ENCODE peak calls at places on chromosomes 13 and 19, in seven cellular contexts. X is stomach; K is HCT116; G is CD4-positive, alpha-beta T cell; B is GM06990; D is epithelial cell of esophagus; J is fibroblast of lung. T is an unnamed sample.

GRCh38 chr19:50705422-50706019 is 14.1 kb downstream of the SHANK1 start:
- DNase-seq in B (no peak), X (no peak), G (no peak), D (peak; percentile 34), J (peak; percentile 54), K (peak; percentile 56), T (no peak)

GRCh38 chr19:15672580-15673175 is at the start of gene CYP4F12:
- DNase-seq in D (peak; percentile 39), G (peak; percentile 13), B (no peak), K (peak; percentile 49), J (peak; percentile 12), X (peak; percentile 84), T (no peak)

GRCh38 chr19:40464059-40465024 is 1.2 kb downstream of the BLVRB start:
- DNase-seq in G (peak; percentile 67), J (peak; percentile 87), B (no peak), K (peak; percentile 85), D (peak; percentile 94), X (peak; percentile 92), T (peak; percentile 84)

GRCh38 chr13:49217962-49218492 is 2.1 kb upstream of the MLNR start:
- DNase-seq in D (no peak), B (no peak), G (no peak), K (no peak), J (no peak), X (no peak), T (no peak)

GRCh38 chr19:15468675-15469512 is 4.5 kb upstream of the RASAL3 start:
- DNase-seq in K (no peak), B (no peak), G (no peak), X (no peak), J (no peak), D (no peak), T (no peak)

GRCh38 chr19:39052846-39053245 is 20.5 kb upstream of the FBXO27 start:
- DNase-seq in J (no peak), X (no peak), B (no peak), G (no peak), K (no peak), D (no peak), T (no peak)

GRCh38 chr13:44386932-44387556 is 13.4 kb downstream of the SERP2 start:
- DNase-seq in B (no peak), G (no peak), J (no peak), D (no peak), X (no peak), K (no peak), T (no peak)

GRCh38 chr13:49533011-49533410 is 37.3 kb downstream of the PHF11 start:
- DNase-seq in J (no peak), G (no peak), K (no peak), D (no peak), B (no peak), X (no peak), T (no peak)

GRCh38 chr19:2315818-2316353 is 7.9 kb upstream of the LINGO3 start:
- DNase-seq in J (peak; percentile 63), D (no peak), G (no peak), X (peak; percentile 65), K (no peak), B (no peak), T (peak; percentile 53)

GRCh38 chr19:16367269-16367683 is 42.6 kb downstream of the KLF2 start:
- DNase-seq in D (no peak), K (no peak), B (peak; percentile 72), J (no peak), G (peak; percentile 41), X (no peak), T (no peak)

GRCh38 chr19:4436231-4436630 is 21.4 kb downstream of the UBXN6 start:
- DNase-seq in G (no peak), D (no peak), J (no peak), X (no peak), K (no peak), B (no peak), T (no peak)

GRCh38 chr19:22619371-22619770 is 14.8 kb upstream of the ZNF492 start:
- DNase-seq in D (no peak), G (no peak), K (no peak), B (no peak), J (no peak), X (no peak), T (no peak)

GRCh38 chr19:46303702-46304397 is 7.0 kb downstream of the HIF3A start:
- DNase-seq in B (no peak), J (peak; percentile 74), X (peak; percentile 97), G (no peak), K (peak; percentile 92), D (peak; percentile 68), T (peak; percentile 45)

GRCh38 chr13:20159646-20160345 is 1.1 kb downstream of the GJA3 start:
- DNase-seq in J (peak; percentile 38), G (no peak), K (no peak), X (no peak), B (no peak), D (no peak), T (no peak)

GRCh38 chr13:98275711-98276171 is 98.7 kb upstream of the RNF113B start:
- DNase-seq in G (no peak), K (no peak), J (no peak), B (no peak), X (no peak), D (no peak), T (no peak)

GRCh38 chr19:3547301-3547731 is 8.3 kb downstream of the TEKTIP1 start:
- DNase-seq in J (no peak), G (no peak), D (no peak), K (no peak), B (peak; percentile 31), X (no peak), T (no peak)

GRCh38 chr13:62357887-62358645 is 942.4 kb upstream of the PCDH20 start:
- DNase-seq in D (peak; percentile 67), B (no peak), J (peak; percentile 80), G (no peak), K (peak; percentile 74), X (no peak), T (peak; percentile 24)

GRCh38 chr13:20230913-20231838 is 943 bp downstream of the GJB6 start:
- DNase-seq in X (no peak), G (no peak), D (no peak), B (no peak), K (no peak), J (no peak), T (no peak)

GRCh38 chr13:24922390-24923304 is 158.7 kb downstream of the RNF17 start:
- DNase-seq in X (peak; percentile 97), J (peak; percentile 97), G (peak; percentile 85), D (peak; percentile 98), K (peak; percentile 90), B (peak; percentile 99), T (peak; percentile 89)

GRCh38 chr19:13723206-13723605 is 41.1 kb upstream of the MRI1 start:
- DNase-seq in J (no peak), B (no peak), D (peak; percentile 22), X (no peak), G (no peak), K (no peak), T (no peak)

GRCh38 chr19:13712767-13713201 is 51.5 kb upstream of the MRI1 start:
- DNase-seq in J (no peak), K (no peak), B (no peak), D (no peak), G (no peak), X (no peak), T (no peak)

GRCh38 chr19:13717194-13717643 is 47.1 kb upstream of the MRI1 start:
- DNase-seq in G (no peak), D (no peak), K (no peak), B (no peak), X (no peak), J (no peak), T (no peak)

DNA sequence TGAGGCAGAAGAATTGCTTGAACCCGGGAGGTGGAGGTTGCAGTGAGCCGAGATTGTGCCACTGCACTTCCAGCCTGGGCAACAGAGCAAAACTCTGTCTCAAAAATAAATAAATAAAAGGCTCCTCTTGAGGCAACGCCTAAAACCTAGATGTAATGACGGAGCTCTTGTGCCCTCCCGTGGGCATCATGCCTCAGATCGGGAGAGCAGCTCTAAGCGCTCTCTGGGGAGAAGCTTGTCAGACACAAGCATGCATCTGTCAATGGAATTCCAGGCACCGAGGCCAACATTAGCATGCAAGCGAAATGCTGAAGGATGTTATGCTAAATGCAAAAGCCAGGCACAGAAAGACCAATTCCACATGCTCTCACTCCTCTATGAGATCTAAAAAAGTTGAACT is 45.6 kb upstream of the MRI1 start:
- DNase-seq in B (no peak), J (peak; percentile 83), X (no peak), K (no peak), G (no peak), D (peak; percentile 20), T (no peak)
- TF ChIP-seq CTCF in B (peak; percentile 15), J (peak; percentile 46), X (no peak), K (no peak), G (no peak), D (peak; percentile 28), T (peak; percentile 27)

GRCh38 chr13:46530084-46530935 is 22.7 kb upstream of the LRCH1 start:
- DNase-seq in J (peak; percentile 58), B (no peak), X (no peak), G (no peak), D (peak; percentile 9), K (no peak), T (no peak)

GRCh38 chr13:46527237-46527636 is 25.7 kb upstream of the LRCH1 start:
- DNase-seq in J (no peak), X (no peak), G (no peak), D (peak; percentile 78), B (no peak), K (no peak), T (no peak)

GRCh38 chr13:46526763-46527162 is 26.2 kb upstream of the LRCH1 start:
- DNase-seq in B (peak; percentile 19), J (no peak), K (no peak), G (no peak), D (no peak), X (no peak), T (no peak)

GRCh38 chr13:46531953-46532352 is 21.0 kb upstream of the LRCH1 start:
- DNase-seq in G (no peak), D (no peak), J (no peak), B (no peak), X (no peak), K (no peak), T (no peak)

DNA sequence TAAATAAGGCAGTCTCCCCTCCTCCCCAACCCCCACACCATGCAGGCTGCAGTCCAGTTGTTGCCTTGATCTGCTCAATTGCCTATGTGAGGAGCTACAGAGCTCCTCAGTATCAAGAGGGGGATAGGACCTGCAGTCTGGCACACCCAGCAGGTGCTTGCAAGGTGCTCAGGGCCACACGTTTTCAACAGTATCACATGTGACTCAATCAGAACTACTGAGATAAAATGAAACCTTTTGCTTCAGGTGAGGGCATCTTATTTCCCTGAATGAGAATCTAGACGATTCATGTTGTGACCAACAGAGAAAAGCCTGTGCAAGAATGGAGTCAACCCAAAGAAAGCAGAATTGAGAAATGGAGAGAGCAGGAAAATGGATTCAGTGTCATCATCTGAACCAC is 23.5 kb upstream of the LRCH1 start:
- DNase-seq in G (no peak), D (no peak), B (peak; percentile 9), K (no peak), X (no peak), J (no peak), T (no peak)
- TF ChIP-seq CTCF in G (no peak), D (no peak), B (no peak), K (no peak), X (no peak), J (no peak), T (no peak)

GRCh38 chr19:31548941-31549340 is 199.7 kb upstream of the TSHZ3 start:
- DNase-seq in B (no peak), K (no peak), D (peak; percentile 9), G (no peak), X (no peak), J (peak; percentile 54), T (no peak)
- TF ChIP-seq CTCF in B (no peak), K (no peak), D (no peak), G (no peak), X (no peak), J (peak; percentile 65), T (peak; percentile 56)

GRCh38 chr19:18590273-18591272 is 2.0 kb downstream of the REX1BD start:
- DNase-seq in X (no peak), J (peak; percentile 47), K (peak; percentile 96), B (peak; percentile 70), G (no peak), D (peak; percentile 90), T (peak; percentile 56)
- TF ChIP-seq CTCF in X (no peak), J (no peak), K (peak; percentile 81), B (peak; percentile 7), G (no peak), D (peak; percentile 63), T (peak; percentile 64)

T was measured in progenitor cell of endocrine pancreas.